ENCODE peak calls at places on chromosomes 7 and 10, in four cellular contexts. J is stimulated activated CD4-positive, alpha-beta T cell treated with anti-CD3 and anti-CD28 coated beads, Interleukin-12 subunit alpha, Interleukin-12 subunit beta, amount 100 ng/mL, for 24 hours; D is head of caudate nucleus; H is ACHN. E is an unnamed sample.

GRCh38 chr10:131972474-131973071 is 9.2 kb downstream of the BNIP3 start:
- DNase-seq in H (no peak), D (no peak), J (no peak), E (no peak)

GRCh38 chr7:37488163-37488759 is 39.6 kb upstream of the ELMO1 start:
- DNase-seq in D (no peak), H (peak), J (no peak), E (peak)

GRCh38 chr7:1716263-1717094 is 46.4 kb downstream of the ELFN1 start:
- DNase-seq in J (no peak), D (peak), H (no peak), E (peak)

GRCh38 chr7:5450549-5451327 is 27.1 kb upstream of the TNRC18 start:
- DNase-seq in J (no peak), D (peak), H (peak), E (no peak)

GRCh38 chr7:143408247-143408685 is 390 bp downstream of the EPHA1 start:
- DNase-seq in D (no peak), H (no peak), J (no peak), E (no peak)

GRCh38 chr10:107091126-107091525 is 73.4 kb downstream of the SORCS1 start:
- DNase-seq in H (no peak), D (no peak), J (no peak), E (no peak)

GRCh38 chr10:21069278-21069677 is 172.2 kb upstream of the NEBL start:
- DNase-seq in J (no peak), D (no peak), H (no peak), E (no peak)

GRCh38 chr7:94003446-94004023 is 620 bp downstream of the BET1 start:
- DNase-seq in J (no peak), H (peak), D (no peak), E (peak)

GRCh38 chr10:32680803-32681557 is 235.0 kb downstream of the CCDC7 start:
- DNase-seq in J (no peak), H (no peak), D (no peak), E (no peak)

GRCh38 chr7:24972991-24973390 is 7.0 kb downstream of the OSBPL3 start:
- DNase-seq in H (no peak), D (no peak), J (no peak), E (peak)

GRCh38 chr7:1697499-1698125 is 27.5 kb downstream of the ELFN1 start:
- DNase-seq in D (no peak), J (no peak), H (no peak), E (no peak)

GRCh38 chr7:16367115-16367514 is 54.2 kb downstream of the CRPPA start:
- DNase-seq in J (no peak), H (no peak), D (no peak), E (no peak)

GRCh38 chr10:62652114-62652513 is 152.4 kb upstream of the ADO start:
- DNase-seq in J (no peak), H (no peak), D (no peak), E (peak)

GRCh38 chr10:29113251-29113945 is 175.5 kb upstream of the LYZL1 start:
- DNase-seq in H (no peak), J (no peak), D (no peak), E (no peak)

GRCh38 chr7:40726559-40726958 is 591.8 kb downstream of the SUGCT start:
- DNase-seq in J (no peak), H (no peak), D (no peak), E (no peak)

GRCh38 chr7:143487566-143487965 is 9.9 kb downstream of the TAS2R41 start:
- DNase-seq in H (no peak), D (no peak), J (no peak), E (no peak)

GRCh38 chr7:151385626-151386300 is 24.1 kb downstream of the WDR86 start:
- DNase-seq in J (no peak), H (no peak), D (no peak), E (no peak)

GRCh38 chr10:93471110-93471651 is 11.0 kb downstream of the MYOF start:
- DNase-seq in J (no peak), H (peak), D (no peak), E (peak)

GRCh38 chr10:19256331-19256730 is 207.7 kb downstream of the MALRD1 start:
- DNase-seq in J (no peak), D (no peak), H (no peak), E (no peak)

GRCh38 chr10:48414778-48415177 is 108.3 kb downstream of the MAPK8 start:
- DNase-seq in D (no peak), J (no peak), H (no peak), E (peak)

GRCh38 chr7:16046045-16046444 is 359.6 kb upstream of the MEOX2 start:
- DNase-seq in H (no peak), D (no peak), J (no peak), E (no peak)

GRCh38 chr10:52740913-52741675 is 31.5 kb downstream of the MBL2 start:
- DNase-seq in J (no peak), H (peak), D (peak), E (no peak)

GRCh38 chr10:100858258-100858657 is 54.5 kb upstream of the SLF2 start:
- DNase-seq in J (no peak), H (no peak), D (no peak), E (no peak)

GRCh38 chr10:47423476-47423875 is 39.4 kb upstream of the ZNF488 start:
- DNase-seq in D (no peak), H (no peak), J (no peak), E (peak)

E was measured in mammary epithelial cell.